ENCODE peak calls at places on chromosome 1, in ten cellular contexts. B, Y, S, U, N, R, M, T, D and J are unnamed samples.

GRCh38 chr1:173407846-173408245 is 69.3 kb upstream of the PRDX6 start:
- DNase-seq in R (no peak), S (no peak), Y (no peak), M (no peak), B (no peak), T (no peak), D (no peak), U (no peak), N (no peak), J (no peak)

GRCh38 chr1:87941292-87941946 is 612.7 kb downstream of the LMO4 start:
- DNase-seq in M (no peak), N (no peak), D (no peak), U (no peak), Y (no peak), T (no peak), S (no peak), B (no peak), R (no peak), J (no peak)

GRCh38 chr1:18878538-18879220 is 19.2 kb upstream of the TAS1R2 start:
- DNase-seq in R (no peak), N (no peak), D (no peak), U (no peak), Y (no peak), B (no peak), T (no peak), S (no peak), M (no peak), J (no peak)

GRCh38 chr1:64537942-64538341 is 68.0 kb downstream of the CACHD1 start:
- DNase-seq in T (peak; percentile 23), U (no peak), N (peak; percentile 28), Y (no peak), S (no peak), B (no peak), D (no peak), R (no peak), M (no peak), J (no peak)

GRCh38 chr1:185775505-185775904 is 41.3 kb downstream of the HMCN1 start:
- DNase-seq in M (no peak), R (no peak), B (no peak), T (no peak), S (no peak), N (no peak), U (no peak), Y (no peak), D (no peak), J (no peak)

GRCh38 chr1:27402349-27402754 is 9.9 kb downstream of the GPR3 start:
- DNase-seq in S (peak; percentile 55), R (peak; percentile 67), U (no peak), N (peak; percentile 83), B (peak; percentile 73), M (peak; percentile 87), T (peak; percentile 65), Y (no peak), D (peak; percentile 62), J (peak; percentile 85)

GRCh38 chr1:217089239-217090014 is 366.2 kb upstream of the ESRRG start:
- DNase-seq in T (peak; percentile 23), Y (no peak), U (no peak), M (no peak), S (peak; percentile 60), N (peak; percentile 28), R (peak; percentile 73), B (peak; percentile 32), D (peak; percentile 84), J (peak; percentile 66)

GRCh38 chr1:16630661-16631247 is 17.4 kb upstream of the NBPF1 start:
- DNase-seq in T (no peak), U (no peak), N (no peak), S (no peak), Y (no peak), R (no peak), M (peak; percentile 34), D (no peak), B (no peak), J (no peak)

GRCh38 chr1:153262462-153263157 is 3.1 kb downstream of the LORICRIN start:
- DNase-seq in D (no peak), S (no peak), N (no peak), U (no peak), R (no peak), T (no peak), Y (no peak), M (no peak), B (no peak), J (no peak)

DNA sequence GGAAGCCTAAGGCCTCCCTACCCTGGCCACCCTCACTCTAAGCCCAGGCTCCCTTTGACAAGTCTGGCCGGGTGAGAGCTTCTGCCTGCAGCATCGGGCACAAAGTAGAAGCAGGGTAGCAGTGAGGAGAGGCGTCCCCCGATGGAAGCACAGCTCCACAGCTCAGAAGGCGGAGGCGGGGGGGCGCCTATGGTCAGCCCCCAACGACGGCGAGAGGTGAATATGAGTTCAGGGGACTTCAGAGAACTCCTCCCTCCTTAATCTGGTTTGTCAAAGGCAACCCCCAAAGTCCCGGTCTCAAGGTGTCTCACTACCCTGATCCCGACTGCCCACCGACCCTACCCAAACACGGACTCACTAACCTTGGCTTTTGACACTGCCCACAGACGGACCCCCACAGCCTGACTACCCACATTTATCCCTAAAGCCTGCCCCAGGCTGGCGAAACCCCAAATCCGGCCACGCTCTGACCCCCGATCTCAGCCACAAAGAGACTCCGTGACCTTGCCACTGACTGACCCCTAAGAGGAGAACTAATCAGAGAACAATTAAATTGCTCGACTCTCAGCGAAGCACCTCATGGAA is 5.3 kb downstream of the ID3 start:
- DNase-seq in B (no peak), S (no peak), D (no peak), N (no peak), R (no peak), M (no peak), U (no peak), Y (peak; percentile 23), T (peak; percentile 30), J (no peak)
- H3K4me3 ChIP-seq in B (peak overlapping the region; percentile 97), S (peak overlapping the region; percentile 52), D (peak overlapping the region; percentile 16), N (no peak overlapping the region), R (peak overlapping the region; percentile 82), M (peak overlapping the region; percentile 84), U (peak overlapping the region; percentile 53), Y (peak overlapping the region; percentile 77), T (peak overlapping the region; percentile 62), J (peak overlapping the region; percentile 11)

GRCh38 chr1:39422604-39423003 is 68.8 kb upstream of the BMP8A start:
- DNase-seq in M (no peak), B (no peak), U (no peak), Y (no peak), N (no peak), D (no peak), T (no peak), R (no peak), S (no peak), J (no peak)
- H3K27ac ChIP-seq in M (no peak overlapping the region), B (no peak overlapping the region), U (no peak overlapping the region), Y (no peak overlapping the region), N (no peak overlapping the region), D (no peak overlapping the region), T (no peak overlapping the region), R (no peak overlapping the region), S (no peak overlapping the region), J (no peak overlapping the region)

GRCh38 chr1:2204384-2205190 is 10.0 kb upstream of the FAAP20 start:
- DNase-seq in B (peak; percentile 91), T (peak; percentile 76), Y (peak; percentile 56), M (peak; percentile 64), R (no peak), S (peak; percentile 81), U (no peak), D (no peak), N (peak; percentile 61), J (peak; percentile 58)

GRCh38 chr1:2205191-2205952 is 10.8 kb upstream of the FAAP20 start:
- DNase-seq in M (peak; percentile 98), T (peak; percentile 94), R (peak; percentile 94), B (peak; percentile 98), Y (peak; percentile 90), S (peak; percentile 92), N (peak; percentile 99), U (peak; percentile 81), D (peak; percentile 97), J (peak; percentile 98)

GRCh38 chr1:2208309-2209239 is 14.0 kb upstream of the FAAP20 start:
- DNase-seq in M (peak; percentile 88), R (no peak), B (peak; percentile 45), N (peak; percentile 93), Y (no peak), U (no peak), S (peak; percentile 48), T (peak; percentile 80), D (no peak), J (peak; percentile 85)

GRCh38 chr1:2209400-2210083 is 15.0 kb upstream of the FAAP20 start:
- DNase-seq in M (no peak), S (no peak), T (no peak), N (no peak), D (no peak), R (no peak), Y (no peak), B (peak; percentile 22), U (no peak), J (no peak)

DNA sequence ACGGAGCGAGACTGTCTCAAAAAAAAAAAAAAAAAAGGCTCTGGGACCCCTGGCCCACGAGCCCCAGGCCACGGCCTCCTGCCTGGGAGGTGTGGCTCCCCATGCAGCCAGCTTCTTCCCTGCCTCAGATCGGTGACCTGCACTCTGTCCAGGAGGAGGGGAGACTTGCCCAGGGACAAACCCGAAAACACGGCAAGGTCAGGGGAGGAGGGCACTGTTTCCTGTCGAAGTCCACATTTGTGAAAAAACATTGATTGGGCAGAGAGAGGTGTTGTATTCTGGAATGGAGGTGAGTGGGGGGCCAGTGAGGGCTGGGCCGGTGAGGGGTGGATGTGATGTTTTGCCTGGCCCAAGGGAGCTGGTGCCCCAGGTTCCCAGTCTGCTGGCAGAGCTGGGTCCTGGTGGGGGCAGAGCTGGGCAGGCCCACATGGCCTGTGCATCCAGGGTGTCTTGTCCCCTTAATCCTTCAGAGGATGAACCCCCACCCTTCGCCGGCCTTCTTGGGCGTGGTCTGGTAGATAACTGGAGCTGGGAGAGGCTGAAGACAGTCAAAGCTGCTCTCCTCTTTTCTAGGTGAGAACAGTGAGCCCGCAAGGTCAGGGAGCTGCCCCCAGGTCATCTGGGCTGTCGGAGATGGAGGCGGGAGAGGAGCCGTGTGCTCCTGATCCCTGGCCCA is 12.4 kb upstream of the FAAP20 start:
- DNase-seq in T (no peak), Y (no peak), U (no peak), S (no peak), M (no peak), R (no peak), B (peak; percentile 36), N (no peak), D (no peak), J (no peak)
- H3K4me3 ChIP-seq in T (no peak overlapping the region), Y (no peak overlapping the region), U (peak overlapping the region; percentile 31), S (no peak overlapping the region), M (peak overlapping the region; percentile 17), R (peak overlapping the region; percentile 24), B (peak overlapping the region; percentile 36), N (no peak overlapping the region), D (no peak overlapping the region), J (no peak overlapping the region)

GRCh38 chr1:81729239-81729638 is 71.5 kb upstream of the ADGRL2 start:
- DNase-seq in N (no peak), B (no peak), Y (no peak), T (no peak), U (no peak), M (no peak), D (no peak), S (no peak), R (no peak), J (no peak)

GRCh38 chr1:81730881-81731280 is 69.9 kb upstream of the ADGRL2 start:
- DNase-seq in U (no peak), T (no peak), S (no peak), Y (no peak), R (no peak), B (no peak), N (no peak), M (no peak), D (no peak), J (no peak)

GRCh38 chr1:81729818-81730217 is 70.9 kb upstream of the ADGRL2 start:
- DNase-seq in U (no peak), M (no peak), D (no peak), R (no peak), S (no peak), N (no peak), B (no peak), T (no peak), Y (no peak), J (no peak)

GRCh38 chr1:81725823-81726222 is 74.9 kb upstream of the ADGRL2 start:
- DNase-seq in Y (no peak), N (no peak), T (no peak), R (no peak), M (no peak), B (no peak), U (no peak), D (no peak), S (no peak), J (no peak)
- H3K27ac ChIP-seq in Y (no peak overlapping the region), N (no peak overlapping the region), T (no peak overlapping the region), R (no peak overlapping the region), M (no peak overlapping the region), B (no peak overlapping the region), U (no peak overlapping the region), D (no peak overlapping the region), S (no peak overlapping the region), J (no peak overlapping the region)